ENCODE peak calls at places on chromosome 10, in six cellular contexts. D is hypothalamus; Y is right cardiac atrium; E is DMS79; G is T47D; J is activated CD4-positive, alpha-beta T cell treated with anti-CD3 and anti-CD28 coated beads, Interleukin-2, amount 50 U/mL, for 48 hours. I is an unnamed sample.

GRCh38 chr10:72011468-72011867 is 47.3 kb downstream of the CHST3 start:
- DNase-seq in D (no peak), Y (no peak), E (no peak), G (no peak), J (no peak), I (no peak)

GRCh38 chr10:69491611-69492010 is 40.3 kb downstream of the TSPAN15 start:
- DNase-seq in D (no peak), Y (peak), E (no peak), G (no peak), J (no peak), I (no peak)

GRCh38 chr10:132181691-132182425 is 4.9 kb upstream of the DPYSL4 start:
- DNase-seq in D (no peak), Y (no peak), E (no peak), G (no peak), J (no peak), I (no peak)

GRCh38 chr10:61844116-61844515 is 57.4 kb upstream of the ARID5B start:
- DNase-seq in D (no peak), Y (no peak), E (no peak), G (no peak), J (no peak), I (no peak)

GRCh38 chr10:110739811-110740271 is 95.7 kb downstream of the RBM20 start:
- DNase-seq in D (no peak), Y (no peak), E (no peak), G (no peak), J (no peak), I (no peak)

GRCh38 chr10:79333513-79333912 is 13.8 kb upstream of the PPIF start:
- DNase-seq in D (no peak), Y (no peak), E (no peak), G (no peak), J (no peak), I (no peak)

GRCh38 chr10:88497878-88498277 is 85.2 kb downstream of the RNLS start:
- DNase-seq in D (no peak), Y (no peak), E (no peak), G (no peak), J (no peak), I (no peak)

GRCh38 chr10:16663472-16663871 is 141.8 kb upstream of the C1QL3 start:
- DNase-seq in D (no peak), Y (peak), E (no peak), G (no peak), J (no peak), I (no peak)

GRCh38 chr10:17038627-17039026 is 91.0 kb downstream of the CUBN start:
- DNase-seq in D (no peak), Y (peak), E (no peak), G (no peak), J (no peak), I (no peak)

GRCh38 chr10:80529604-80530003 is 8.1 kb upstream of the SH2D4B start:
- DNase-seq in D (no peak), Y (no peak), E (no peak), G (no peak), J (no peak), I (no peak)

I was measured in NCI-H187.